ENCODE peak calls at places on chromosome 2, in seven cellular contexts. T, F, Y, S, H, M and J are unnamed samples.

GRCh38 chr2:164620873-164621760 is at the start of gene GRB14:
- DNase-seq in M (peak), H (peak), T (peak), S (peak), Y (peak), F (no peak), J (no peak)

GRCh38 chr2:201465524-201465971 is 14.0 kb downstream of the STRADB start:
- DNase-seq in T (peak), F (peak), S (peak), H (no peak), Y (no peak), M (no peak), J (peak)

GRCh38 chr2:107001964-107002696 is 116.2 kb upstream of the ST6GAL2 start:
- DNase-seq in S (peak), M (no peak), T (no peak), Y (no peak), F (peak), H (no peak), J (peak)

GRCh38 chr2:39379643-39380524 is 57.2 kb downstream of the MAP4K3 start:
- DNase-seq in T (no peak), S (peak), H (peak), M (peak), F (peak), Y (peak), J (peak)

GRCh38 chr2:48541696-48542389 is 11.9 kb downstream of the STON1 start:
- DNase-seq in Y (peak), H (no peak), F (no peak), T (no peak), M (no peak), S (no peak), J (no peak)

GRCh38 chr2:8436585-8436984 is 245.3 kb upstream of the ID2 start:
- DNase-seq in T (no peak), F (no peak), Y (no peak), M (no peak), S (no peak), H (no peak), J (no peak)

GRCh38 chr2:21270658-21271057 is 146.9 kb downstream of the TDRD15 start:
- DNase-seq in M (no peak), Y (peak), S (peak), H (peak), F (no peak), T (no peak), J (no peak)

GRCh38 chr2:10378189-10378588 is 69.9 kb downstream of the ODC1 start:
- DNase-seq in S (no peak), M (no peak), H (peak), T (no peak), Y (no peak), F (no peak), J (no peak)

GRCh38 chr2:2942906-2943305 is 434.7 kb downstream of the EIPR1 start:
- DNase-seq in H (no peak), M (no peak), Y (no peak), F (no peak), T (no peak), S (no peak), J (no peak)

GRCh38 chr2:132824716-132825115 is 154.7 kb upstream of the LYPD1 start:
- DNase-seq in M (no peak), F (peak), H (no peak), T (no peak), S (no peak), Y (no peak), J (no peak)

GRCh38 chr2:28276076-28276618 is 116.5 kb upstream of the FOSL2 start:
- DNase-seq in T (no peak), H (no peak), M (no peak), Y (no peak), S (peak), F (peak), J (peak)

GRCh38 chr2:121253674-121254240 is 31.2 kb downstream of the TFCP2L1 start:
- DNase-seq in T (no peak), Y (no peak), M (no peak), F (no peak), S (no peak), H (no peak), J (no peak)

GRCh38 chr2:8535821-8536685 is 145.8 kb upstream of the ID2 start:
- DNase-seq in S (peak), Y (peak), M (no peak), F (no peak), T (no peak), H (no peak), J (no peak)

GRCh38 chr2:38148501-38148900 is 72.5 kb upstream of the CYP1B1 start:
- DNase-seq in T (no peak), Y (no peak), M (no peak), S (peak), F (peak), H (peak), J (no peak)

GRCh38 chr2:158112971-158113370 is 11.3 kb downstream of the UPP2 start:
- DNase-seq in Y (no peak), F (no peak), S (no peak), H (no peak), T (no peak), M (no peak), J (no peak)

GRCh38 chr2:222942556-222942955 is 81.7 kb downstream of the ACSL3 start:
- DNase-seq in F (no peak), Y (no peak), S (no peak), M (no peak), T (no peak), H (no peak), J (no peak)

GRCh38 chr2:150589760-150590159 is 102.3 kb upstream of the RND3 start:
- DNase-seq in S (no peak), H (no peak), Y (no peak), T (no peak), M (no peak), F (peak), J (no peak)

GRCh38 chr2:96601382-96602292 is 36.5 kb downstream of the KANSL3 start:
- DNase-seq in Y (no peak), F (no peak), H (peak), T (no peak), S (no peak), M (no peak), J (no peak)

GRCh38 chr2:2075866-2076265 is 255.2 kb downstream of the MYT1L start:
- DNase-seq in T (no peak), M (no peak), F (no peak), S (no peak), Y (no peak), H (peak), J (no peak)

GRCh38 chr2:202278036-202278760 is 12.6 kb downstream of the NOP58 start:
- DNase-seq in S (peak), M (no peak), H (no peak), Y (no peak), F (peak), T (no peak), J (peak)

GRCh38 chr2:8892149-8892548 is 54.7 kb upstream of the KIDINS220 start:
- DNase-seq in M (no peak), Y (no peak), T (no peak), F (no peak), H (peak), S (no peak), J (no peak)

GRCh38 chr2:121825003-121825950 is 69.8 kb downstream of the TSN start:
- DNase-seq in T (peak), F (no peak), H (peak), M (no peak), Y (no peak), S (no peak), J (no peak)

GRCh38 chr2:38448692-38449405 is 71.8 kb upstream of the ATL2 start:
- DNase-seq in T (no peak), H (no peak), F (no peak), Y (no peak), S (no peak), M (no peak), J (no peak)

GRCh38 chr2:105573910-105574655 is 170.6 kb upstream of the NCK2 start:
- DNase-seq in T (no peak), H (no peak), F (no peak), Y (no peak), S (no peak), M (no peak), J (no peak)

GRCh38 chr2:20925265-20925889 is 102.5 kb upstream of the LDAH start:
- DNase-seq in M (peak), S (peak), F (no peak), T (no peak), Y (no peak), H (no peak), J (no peak)

GRCh38 chr2:165698621-165698946 is 95.5 kb downstream of the GALNT3 start:
- DNase-seq in F (peak), T (no peak), S (peak), H (peak), M (peak), Y (peak), J (peak)
- TF ChIP-seq CTCF in F (peak), T (no peak), S (peak), H (peak), M (no peak), Y (peak), J (peak)

GRCh38 chr2:148814853-148815419 is 60.1 kb upstream of the KIF5C start:
- DNase-seq in S (peak), Y (no peak), F (peak), H (no peak), M (no peak), T (peak), J (no peak)
- TF ChIP-seq CTCF in S (no peak), Y (no peak), F (no peak), H (no peak), M (no peak), T (no peak), J (no peak)

DNA sequence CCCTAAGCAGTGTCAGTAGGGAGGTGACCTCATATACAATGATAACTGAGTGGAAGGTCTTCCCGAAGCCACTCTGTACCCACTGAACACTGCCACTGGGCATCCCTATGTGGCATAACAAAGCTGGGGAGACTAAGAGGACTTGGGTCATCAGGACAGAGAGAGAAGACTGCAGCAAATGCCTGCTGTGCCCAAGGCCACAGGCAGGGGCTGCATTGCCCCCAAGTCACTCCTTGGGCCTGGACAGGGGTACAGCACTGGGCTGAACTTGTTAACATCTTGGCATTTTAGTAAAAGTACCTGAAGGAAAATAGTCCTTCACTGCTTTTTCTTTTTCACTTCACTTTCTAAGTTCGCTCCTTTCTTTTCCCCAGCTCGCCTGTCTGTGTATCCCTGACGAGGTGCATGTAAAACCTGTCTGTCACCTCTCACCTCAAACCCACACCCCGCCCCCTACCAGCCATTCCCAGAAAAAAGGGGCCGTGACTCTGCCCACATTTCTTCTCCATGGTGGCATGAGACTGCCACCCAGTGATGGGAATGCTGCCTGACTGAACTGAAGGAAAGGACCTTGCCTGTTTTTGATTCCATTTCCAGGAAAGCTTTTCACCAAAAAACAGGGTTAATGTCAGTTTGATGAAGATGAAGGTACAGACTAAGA is 62.9 kb downstream of the MTHFD2 start:
- DNase-seq in H (peak), Y (peak), T (peak), M (peak), S (peak), F (no peak), J (peak)
- TF ChIP-seq CTCF in H (peak), Y (peak), T (no peak), M (peak), S (peak), F (peak), J (peak)

DNA sequence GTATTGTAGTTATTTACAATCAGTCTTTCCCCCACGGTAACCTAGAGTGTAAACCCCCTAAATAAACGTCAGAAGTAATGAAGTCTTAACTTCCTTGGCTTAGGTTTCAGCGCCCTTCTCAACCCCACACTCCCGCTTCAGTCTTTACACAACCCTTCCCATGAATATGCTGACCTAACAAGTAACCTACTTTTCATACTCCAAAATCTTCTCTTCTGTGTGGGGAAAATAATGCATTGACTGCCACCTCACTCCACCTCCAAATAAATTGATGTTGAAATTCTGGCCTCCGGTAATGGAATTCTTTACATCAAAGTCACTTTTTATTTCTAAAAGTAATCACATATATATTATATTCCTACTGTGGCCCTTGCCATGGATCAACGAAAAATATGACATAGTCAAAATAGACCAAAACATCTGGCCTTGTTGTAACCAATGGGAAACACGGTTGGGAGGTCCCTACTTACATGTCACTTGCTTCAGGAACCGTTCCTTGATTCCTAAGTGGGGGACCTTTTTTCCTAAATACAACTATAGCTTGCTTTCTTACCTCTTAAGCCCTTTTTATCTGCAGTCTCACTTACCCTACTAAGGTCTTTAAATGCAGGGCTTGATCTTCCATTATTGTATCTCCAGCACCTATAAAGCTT is 961 bp downstream of the GEN1 start:
- DNase-seq in T (no peak), F (no peak), Y (peak), H (no peak), M (no peak), S (peak), J (no peak)
- TF ChIP-seq CTCF in T (no peak), F (no peak), Y (no peak), H (no peak), M (no peak), S (no peak), J (no peak)

GRCh38 chr2:46008082-46008870 is 288.9 kb upstream of the EPAS1 start:
- DNase-seq in S (peak), F (peak), T (no peak), M (no peak), H (no peak), Y (no peak), J (no peak)
- TF ChIP-seq CTCF in S (no peak), F (no peak), T (no peak), M (no peak), H (no peak), Y (no peak), J (no peak)

GRCh38 chr2:46913471-46914381 is 1.9 kb downstream of the MCFD2 start:
- DNase-seq in T (no peak), H (peak), S (peak), M (peak), F (peak), Y (peak), J (peak)
- TF ChIP-seq CTCF in T (no peak), H (no peak), S (no peak), M (no peak), F (no peak), Y (peak), J (peak)

GRCh38 chr2:74983606-74984005 is 25.2 kb downstream of the POLE4 start:
- DNase-seq in T (no peak), M (no peak), Y (no peak), F (no peak), H (no peak), S (no peak), J (no peak)

GRCh38 chr2:74984947-74985637 is 26.6 kb downstream of the POLE4 start:
- DNase-seq in S (no peak), M (no peak), F (no peak), Y (peak), T (no peak), H (no peak), J (no peak)

GRCh38 chr2:74979844-74980243 is 21.4 kb downstream of the POLE4 start:
- DNase-seq in T (no peak), H (no peak), F (no peak), Y (no peak), S (no peak), M (no peak), J (no peak)

GRCh38 chr2:74984017-74984416 is 25.6 kb downstream of the POLE4 start:
- DNase-seq in S (no peak), H (no peak), Y (peak), T (no peak), F (no peak), M (no peak), J (no peak)

DNA sequence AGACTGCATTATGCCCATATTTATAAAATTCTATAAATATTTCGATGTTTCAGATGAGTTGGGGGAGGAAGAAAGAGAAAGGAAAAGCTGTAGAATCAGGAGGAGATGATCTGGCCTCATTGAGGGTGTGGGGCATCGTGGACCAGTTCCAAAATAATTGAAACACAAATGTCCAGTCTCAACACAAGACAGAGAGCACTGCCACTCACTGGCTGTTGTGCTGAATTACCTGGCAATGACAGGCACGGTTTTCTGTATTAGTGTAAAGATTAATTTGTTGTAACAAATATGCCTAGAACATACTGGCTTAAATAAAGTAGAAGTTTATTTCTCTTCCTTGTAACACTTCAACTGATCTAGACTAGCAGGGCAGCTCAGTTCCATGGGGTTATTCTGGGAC is 24.1 kb downstream of the POLE4 start:
- DNase-seq in F (no peak), M (no peak), Y (no peak), H (no peak), T (no peak), S (peak), J (peak)
- TF ChIP-seq CTCF in F (peak), M (no peak), Y (peak), H (no peak), T (no peak), S (peak), J (peak)